ENCODE peak calls at places on chromosomes 11 and 22, in nine cellular contexts. One of them, this sample, is unnamed.

GRCh38 chr11:67381244-67381972 is 8.0 kb upstream of the CLCF1 start:
- DNase-seq in upper lobe of left lung: no peak
- DNase-seq in A549: no peak
- DNase-seq in sigmoid colon: peak; percentile 66
- DNase-seq in transverse colon: no peak
- DNase-seq in tibial nerve: no peak
- DNase-seq in esophagus muscularis mucosa: no peak
- DNase-seq in K562: no peak
- DNase-seq in ovary: peak; percentile 10
- DNase-seq in this sample: no peak

GRCh38 chr11:70912226-70912840 is 340.0 kb downstream of the SHANK2 start:
- DNase-seq in K562: no peak
- DNase-seq in transverse colon: no peak
- DNase-seq in A549: no peak
- DNase-seq in esophagus muscularis mucosa: no peak
- DNase-seq in ovary: no peak
- DNase-seq in upper lobe of left lung: no peak
- DNase-seq in sigmoid colon: no peak
- DNase-seq in tibial nerve: no peak
- DNase-seq in this sample: no peak

GRCh38 chr11:316031-316701 is 2.3 kb downstream of the IFITM1 start:
- DNase-seq in upper lobe of left lung: peak; percentile 88
- DNase-seq in transverse colon: no peak
- DNase-seq in sigmoid colon: peak; percentile 75
- DNase-seq in tibial nerve: no peak
- DNase-seq in A549: no peak
- DNase-seq in ovary: no peak
- DNase-seq in K562: peak; percentile 46
- DNase-seq in esophagus muscularis mucosa: no peak
- DNase-seq in this sample: no peak

GRCh38 chr11:1134848-1135445 is 22.8 kb upstream of the MUC5AC start:
- DNase-seq in K562: no peak
- DNase-seq in tibial nerve: no peak
- DNase-seq in upper lobe of left lung: no peak
- DNase-seq in esophagus muscularis mucosa: no peak
- DNase-seq in transverse colon: no peak
- DNase-seq in ovary: no peak
- DNase-seq in sigmoid colon: no peak
- DNase-seq in A549: no peak
- DNase-seq in this sample: no peak

GRCh38 chr11:65493367-65494176 is 5.3 kb upstream of the MALAT1 start:
- DNase-seq in K562: no peak
- DNase-seq in upper lobe of left lung: no peak
- DNase-seq in A549: peak; percentile 95
- DNase-seq in ovary: peak; percentile 54
- DNase-seq in esophagus muscularis mucosa: no peak
- DNase-seq in transverse colon: peak; percentile 83
- DNase-seq in tibial nerve: peak; percentile 71
- DNase-seq in sigmoid colon: peak; percentile 90
- DNase-seq in this sample: peak; percentile 88

GRCh38 chr11:76903325-76903724 is 42.6 kb downstream of the ACER3 start:
- DNase-seq in tibial nerve: no peak
- DNase-seq in sigmoid colon: no peak
- DNase-seq in K562: no peak
- DNase-seq in upper lobe of left lung: no peak
- DNase-seq in ovary: no peak
- DNase-seq in A549: no peak
- DNase-seq in transverse colon: no peak
- DNase-seq in esophagus muscularis mucosa: no peak
- DNase-seq in this sample: no peak

GRCh38 chr22:46100401-46101105 is 49.8 kb upstream of the PPARA start:
- DNase-seq in esophagus muscularis mucosa: no peak
- DNase-seq in tibial nerve: no peak
- DNase-seq in sigmoid colon: no peak
- DNase-seq in A549: no peak
- DNase-seq in ovary: no peak
- DNase-seq in transverse colon: no peak
- DNase-seq in upper lobe of left lung: peak; percentile 72
- DNase-seq in K562: no peak
- DNase-seq in this sample: no peak

GRCh38 chr22:35541254-35541748 is 670 bp downstream of the RASD2 start:
- DNase-seq in tibial nerve: no peak
- DNase-seq in upper lobe of left lung: peak; percentile 83
- DNase-seq in ovary: no peak
- DNase-seq in A549: no peak
- DNase-seq in K562: no peak
- DNase-seq in transverse colon: peak; percentile 46
- DNase-seq in esophagus muscularis mucosa: no peak
- DNase-seq in sigmoid colon: no peak
- DNase-seq in this sample: peak; percentile 51

GRCh38 chr11:14029971-14030531 is 67.5 kb downstream of the SPON1 start:
- DNase-seq in esophagus muscularis mucosa: no peak
- DNase-seq in K562: no peak
- DNase-seq in tibial nerve: peak; percentile 13
- DNase-seq in A549: peak; percentile 9
- DNase-seq in transverse colon: peak; percentile 50
- DNase-seq in ovary: peak; percentile 59
- DNase-seq in upper lobe of left lung: peak; percentile 44
- DNase-seq in sigmoid colon: peak; percentile 82
- DNase-seq in this sample: peak; percentile 79

GRCh38 chr11:28618426-28618825 is 510.2 kb downstream of the METTL15 start:
- DNase-seq in upper lobe of left lung: no peak
- DNase-seq in ovary: no peak
- DNase-seq in transverse colon: no peak
- DNase-seq in esophagus muscularis mucosa: no peak
- DNase-seq in sigmoid colon: no peak
- DNase-seq in A549: no peak
- DNase-seq in tibial nerve: no peak
- DNase-seq in K562: no peak
- DNase-seq in this sample: no peak

GRCh38 chr11:11173316-11174025 is 179.6 kb downstream of the CSNK2A3 start:
- DNase-seq in upper lobe of left lung: no peak
- DNase-seq in esophagus muscularis mucosa: peak; percentile 70
- DNase-seq in K562: no peak
- DNase-seq in ovary: no peak
- DNase-seq in tibial nerve: no peak
- DNase-seq in transverse colon: no peak
- DNase-seq in A549: no peak
- DNase-seq in sigmoid colon: no peak
- DNase-seq in this sample: no peak

GRCh38 chr22:19957445-19957844 is 15.8 kb upstream of the TXNRD2 start:
- DNase-seq in tibial nerve: no peak
- DNase-seq in sigmoid colon: peak; percentile 66
- DNase-seq in ovary: no peak
- DNase-seq in A549: no peak
- DNase-seq in esophagus muscularis mucosa: no peak
- DNase-seq in transverse colon: no peak
- DNase-seq in upper lobe of left lung: no peak
- DNase-seq in K562: no peak
- DNase-seq in this sample: no peak

GRCh38 chr22:19958083-19959042 is 16.7 kb upstream of the TXNRD2 start:
- DNase-seq in A549: no peak
- DNase-seq in esophagus muscularis mucosa: no peak
- DNase-seq in transverse colon: no peak
- DNase-seq in tibial nerve: no peak
- DNase-seq in ovary: no peak
- DNase-seq in sigmoid colon: peak; percentile 75
- DNase-seq in upper lobe of left lung: no peak
- DNase-seq in K562: no peak
- DNase-seq in this sample: no peak

GRCh38 chr22:19960491-19961200 is 19.0 kb upstream of the TXNRD2 start:
- DNase-seq in A549: no peak
- DNase-seq in ovary: no peak
- DNase-seq in upper lobe of left lung: no peak
- DNase-seq in K562: no peak
- DNase-seq in transverse colon: no peak
- DNase-seq in esophagus muscularis mucosa: no peak
- DNase-seq in sigmoid colon: peak; percentile 58
- DNase-seq in tibial nerve: no peak
- DNase-seq in this sample: no peak

GRCh38 chr22:19959587-19960490 is 18.2 kb upstream of the TXNRD2 start:
- DNase-seq in K562: peak; percentile 59
- DNase-seq in ovary: peak; percentile 50
- DNase-seq in sigmoid colon: peak; percentile 65
- DNase-seq in tibial nerve: no peak
- DNase-seq in esophagus muscularis mucosa: no peak
- DNase-seq in A549: no peak
- DNase-seq in transverse colon: no peak
- DNase-seq in upper lobe of left lung: no peak
- DNase-seq in this sample: no peak

DNA sequence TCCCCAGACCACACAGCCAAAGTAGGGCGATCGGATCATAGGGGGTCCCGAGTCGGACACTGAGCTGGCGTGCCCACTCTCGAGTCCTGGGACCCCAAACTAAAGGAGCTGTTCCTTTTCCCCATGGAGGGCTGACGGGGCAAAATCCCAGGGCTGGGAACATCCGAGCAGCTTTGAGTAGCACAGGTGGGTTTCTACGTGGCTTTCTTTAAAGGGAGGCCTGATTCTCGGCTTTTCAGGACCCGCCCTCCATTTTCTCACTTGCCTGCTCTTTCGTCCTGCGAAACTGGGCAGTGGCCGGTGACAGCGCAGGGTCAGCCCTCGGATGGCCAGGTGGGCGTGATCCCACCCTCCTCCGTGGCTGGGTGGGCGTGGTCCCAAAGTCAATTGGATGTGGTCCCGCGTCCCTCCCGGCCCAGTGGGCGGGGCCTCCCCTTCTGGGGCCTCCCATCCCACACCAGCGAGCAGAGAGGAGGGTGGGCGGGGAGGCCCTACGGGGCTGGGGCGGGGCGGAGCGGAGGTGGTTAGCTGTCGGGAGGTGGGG is 17.5 kb upstream of the TXNRD2 start:
- DNase-seq in transverse colon: peak; percentile 78
- DNase-seq in A549: no peak
- DNase-seq in ovary: peak; percentile 85
- DNase-seq in upper lobe of left lung: peak; percentile 91
- DNase-seq in sigmoid colon: peak; percentile 88
- DNase-seq in K562: peak; percentile 100
- DNase-seq in esophagus muscularis mucosa: no peak
- DNase-seq in tibial nerve: peak; percentile 76
- DNase-seq in this sample: peak; percentile 81
- H3K4me1 ChIP-seq in transverse colon: peaks cover 15% of the 10 kb centered on the region
- H3K4me1 ChIP-seq in A549: peaks cover 7% of the 10 kb centered on the region
- H3K4me1 ChIP-seq in ovary: peaks cover 7% of the 10 kb centered on the region
- H3K4me1 ChIP-seq in upper lobe of left lung: peaks cover 14% of the 10 kb centered on the region
- H3K4me1 ChIP-seq in sigmoid colon: peaks cover 51% of the 10 kb centered on the region
- H3K4me1 ChIP-seq in K562: peaks cover 23% of the 10 kb centered on the region
- H3K4me1 ChIP-seq in esophagus muscularis mucosa: peaks cover 51% of the 10 kb centered on the region
- H3K4me1 ChIP-seq in tibial nerve: peaks cover 28% of the 10 kb centered on the region
- H3K4me1 ChIP-seq in this sample: peaks cover 52% of the 10 kb centered on the region

DNA sequence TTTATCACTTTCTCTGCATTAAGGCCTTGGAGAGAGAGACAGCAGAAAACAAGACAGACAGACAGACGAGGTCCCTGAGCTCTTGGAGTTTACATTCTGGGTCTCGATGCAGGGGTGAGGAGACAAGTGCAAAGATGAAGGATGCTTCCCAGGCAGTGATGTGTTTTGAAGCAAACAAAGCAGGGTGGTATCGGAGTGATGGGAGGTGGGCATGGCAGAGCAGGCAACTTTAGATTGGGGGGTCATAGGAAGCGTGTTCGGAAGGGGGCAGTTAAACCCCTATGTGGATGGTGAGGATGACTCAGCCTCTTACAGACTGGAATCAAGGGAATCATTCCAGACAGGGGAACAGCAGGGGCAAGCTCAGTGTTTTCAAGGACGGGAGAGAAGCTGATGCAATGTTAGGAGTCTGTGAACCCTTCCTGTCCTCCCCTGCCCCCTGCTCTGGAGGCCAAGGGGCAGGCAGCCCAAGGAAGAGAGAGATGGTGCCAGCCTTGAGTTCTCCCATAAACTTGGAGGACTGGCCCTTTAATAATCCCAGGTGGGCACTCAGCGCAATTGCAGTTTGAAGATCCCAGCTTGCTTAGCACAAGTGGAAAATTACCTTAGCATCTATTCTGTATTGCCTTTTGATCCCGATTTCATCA is 180.2 kb downstream of the CHST1 start:
- DNase-seq in esophagus muscularis mucosa: no peak
- DNase-seq in tibial nerve: no peak
- DNase-seq in sigmoid colon: peak; percentile 28
- DNase-seq in ovary: no peak
- DNase-seq in transverse colon: no peak
- DNase-seq in upper lobe of left lung: no peak
- DNase-seq in K562: no peak
- DNase-seq in A549: no peak
- DNase-seq in this sample: peak; percentile 9
- TF ChIP-seq EP300 in esophagus muscularis mucosa: no peak
- TF ChIP-seq EP300 in tibial nerve: no peak
- TF ChIP-seq EP300 in sigmoid colon: no peak
- TF ChIP-seq EP300 in ovary: no peak
- TF ChIP-seq EP300 in transverse colon: no peak
- TF ChIP-seq EP300 in upper lobe of left lung: no peak
- TF ChIP-seq EP300 in K562: no peak
- TF ChIP-seq EP300 in A549: no peak
- TF ChIP-seq EP300 in this sample: no peak

GRCh38 chr11:122175316-122175715 is 59.3 kb upstream of the BLID start:
- DNase-seq in tibial nerve: no peak
- DNase-seq in esophagus muscularis mucosa: no peak
- DNase-seq in sigmoid colon: no peak
- DNase-seq in A549: no peak
- DNase-seq in ovary: no peak
- DNase-seq in upper lobe of left lung: no peak
- DNase-seq in K562: no peak
- DNase-seq in transverse colon: no peak
- DNase-seq in this sample: no peak
- H3K4me1 ChIP-seq in tibial nerve: peaks cover 16% of the 10 kb centered on the region
- H3K4me1 ChIP-seq in esophagus muscularis mucosa: peaks cover 25% of the 10 kb centered on the region
- H3K4me1 ChIP-seq in sigmoid colon: peaks cover 21% of the 10 kb centered on the region
- H3K4me1 ChIP-seq in A549: peaks cover 54% of the 10 kb centered on the region
- H3K4me1 ChIP-seq in ovary: peaks cover 2% of the 10 kb centered on the region
- H3K4me1 ChIP-seq in upper lobe of left lung: no peaks in the 10 kb centered on the region
- H3K4me1 ChIP-seq in K562: no peaks in the 10 kb centered on the region
- H3K4me1 ChIP-seq in transverse colon: peaks cover 2% of the 10 kb centered on the region
- H3K4me1 ChIP-seq in this sample: no peaks in the 10 kb centered on the region

DNA sequence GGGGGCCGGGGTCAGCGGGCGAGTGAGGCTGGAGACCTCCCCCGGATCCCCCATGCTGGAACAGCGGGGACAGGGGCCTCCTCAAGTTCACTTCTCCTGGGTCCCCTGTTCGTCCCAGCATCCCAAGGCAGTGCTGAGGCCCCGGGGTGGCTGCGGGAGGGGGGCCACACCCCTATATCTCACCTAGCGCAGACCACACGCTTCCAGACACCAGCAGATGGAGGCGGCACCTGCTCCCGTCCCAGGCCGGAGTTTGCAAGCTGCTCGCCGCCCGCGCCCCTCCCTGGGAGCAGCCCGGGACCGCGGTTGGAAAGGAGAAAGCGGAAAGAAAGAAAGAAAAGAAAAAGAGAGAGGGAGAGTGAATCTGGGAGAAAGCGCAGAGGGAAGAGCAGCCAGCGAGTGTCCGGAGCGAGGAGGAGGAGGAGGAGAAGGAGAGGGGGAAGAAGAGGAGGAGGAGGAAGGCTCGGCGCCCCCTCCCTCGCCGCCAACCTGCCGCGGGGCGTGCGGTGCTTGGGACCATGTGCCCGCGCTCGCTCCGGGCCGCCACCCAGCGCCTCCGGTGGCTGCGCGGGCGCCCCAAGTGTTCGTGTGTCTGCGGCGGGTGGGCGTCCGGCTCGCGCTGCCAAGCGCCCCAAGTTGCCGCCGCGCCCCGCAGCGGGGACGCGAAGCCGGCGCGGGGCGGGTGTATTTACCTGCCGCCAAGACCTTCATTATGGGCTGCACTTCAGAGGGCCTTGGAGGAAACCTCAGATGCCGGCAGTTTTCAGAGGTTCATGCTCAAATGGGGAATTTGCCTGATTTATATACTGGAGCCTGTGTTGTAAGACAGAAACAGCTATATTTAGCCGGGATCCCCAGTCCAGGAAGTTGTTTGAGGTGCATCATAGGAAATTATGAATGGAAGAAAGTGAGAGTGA is at the start of gene LIF:
- DNase-seq in upper lobe of left lung: peak; percentile 89
- DNase-seq in esophagus muscularis mucosa: no peak
- DNase-seq in K562: peak; percentile 60
- DNase-seq in ovary: no peak
- DNase-seq in A549: no peak
- DNase-seq in tibial nerve: no peak
- DNase-seq in sigmoid colon: no peak
- DNase-seq in transverse colon: peak; percentile 52
- DNase-seq in this sample: no peak
- TF ChIP-seq EP300 in upper lobe of left lung: no peak
- TF ChIP-seq EP300 in esophagus muscularis mucosa: no peak
- TF ChIP-seq EP300 in K562: no peak
- TF ChIP-seq EP300 in ovary: no peak
- TF ChIP-seq EP300 in A549: no peak
- TF ChIP-seq EP300 in tibial nerve: no peak
- TF ChIP-seq EP300 in sigmoid colon: no peak
- TF ChIP-seq EP300 in transverse colon: no peak
- TF ChIP-seq EP300 in this sample: no peak